ENCODE peak calls at places on chromosome 19, in five cellular contexts. O is chondrocyte; W is C1 segment of cervical spinal cord; F is hepatic stellate cell; U is stimulated activated CD4-positive, alpha-beta T cell treated with anti-CD3 and anti-CD28 coated beads, Interleukin-4, amount 100 ng/mL, for 1 hour. H is an unnamed sample.

GRCh38 chr19:4121815-4122214 is 2.1 kb downstream of the MAP2K2 start:
- DNase-seq in O (no peak), W (no peak), F (no peak), U (no peak), H (no peak)

GRCh38 chr19:50427997-50428425 is 4.7 kb upstream of the MYBPC2 start:
- DNase-seq in O (no peak), W (peak), F (no peak), U (peak), H (peak)

GRCh38 chr19:11021760-11022144 is 60.9 kb downstream of the SMARCA4 start:
- DNase-seq in O (no peak), W (no peak), F (no peak), U (no peak), H (no peak)

GRCh38 chr19:56976995-56977906 is 136.7 kb upstream of the PEG3 start:
- DNase-seq in O (no peak), W (no peak), F (no peak), U (no peak), H (no peak)

GRCh38 chr19:34484328-34484727 is 2.8 kb downstream of the WTIP start:
- DNase-seq in O (peak), W (no peak), F (no peak), U (no peak), H (no peak)

GRCh38 chr19:17751912-17752273 is 616 bp downstream of the FCHO1 start:
- DNase-seq in O (no peak), W (peak), F (no peak), U (no peak), H (no peak)

GRCh38 chr19:46984077-46985010 is 35.3 kb upstream of the NPAS1 start:
- DNase-seq in O (no peak), W (no peak), F (peak), U (no peak), H (peak)

GRCh38 chr19:8208119-8208709 is 956 bp upstream of the CERS4 start:
- DNase-seq in O (no peak), W (peak), F (no peak), U (no peak), H (no peak)

GRCh38 chr19:18558202-18558555 is 509 bp downstream of the KXD1 start:
- DNase-seq in O (no peak), W (no peak), F (no peak), U (peak), H (no peak)

GRCh38 chr19:24065865-24066604 is 21.0 kb upstream of the ZNF254 start:
- DNase-seq in O (no peak), W (no peak), F (no peak), U (no peak), H (no peak)

GRCh38 chr19:45569619-45570421 is 14.8 kb downstream of the OPA3 start:
- DNase-seq in O (no peak), W (peak), F (peak), U (peak), H (peak)

GRCh38 chr19:41088151-41088550 is at the start of gene CYP2A13:
- DNase-seq in O (no peak), W (no peak), F (no peak), U (no peak), H (no peak)

GRCh38 chr19:18406749-18407148 is 9.3 kb upstream of the LRRC25 start:
- DNase-seq in O (no peak), W (no peak), F (no peak), U (no peak), H (no peak)